ENCODE peak calls at places on chromosome 20, in six cellular contexts. D, A, E, L, F and S are unnamed samples.

GRCh38 chr20:50513169-50514034 is 3.2 kb downstream of the PTPN1 start:
- DNase-seq in D (peak; percentile 85), A (no peak), E (no peak), L (peak; percentile 64), F (no peak), S (no peak)

GRCh38 chr20:59585714-59586404 is 18.5 kb upstream of the PHACTR3 start:
- DNase-seq in D (no peak), A (no peak), E (no peak), L (no peak), F (no peak), S (no peak)

GRCh38 chr20:61117725-61118124 is 134.3 kb upstream of the CDH4 start:
- DNase-seq in D (peak; percentile 79), A (no peak), E (no peak), L (no peak), F (peak; percentile 93), S (no peak)

GRCh38 chr20:56504373-56505005 is 20.1 kb upstream of the FAM209A start:
- DNase-seq in D (no peak), A (no peak), E (no peak), L (no peak), F (peak; percentile 38), S (no peak)

GRCh38 chr20:62537649-62538292 is 62.0 kb upstream of the GATA5 start:
- DNase-seq in D (no peak), A (no peak), E (no peak), L (no peak), F (no peak), S (no peak)

GRCh38 chr20:48617481-48617880 is 210.3 kb downstream of the PREX1 start:
- DNase-seq in D (no peak), A (no peak), E (no peak), L (no peak), F (no peak), S (no peak)

GRCh38 chr20:49717693-49718092 is 4.0 kb upstream of the B4GALT5 start:
- DNase-seq in D (no peak), A (peak; percentile 97), E (no peak), L (peak; percentile 83), F (peak; percentile 43), S (no peak)

GRCh38 chr20:17379651-17380050 is 151.5 kb downstream of the BFSP1 start:
- DNase-seq in D (no peak), A (no peak), E (no peak), L (no peak), F (no peak), S (no peak)

GRCh38 chr20:10673831-10674683 is at the start of gene JAG1:
- DNase-seq in D (peak; percentile 91), A (peak; percentile 79), E (peak; percentile 96), L (peak; percentile 99), F (peak; percentile 99), S (peak; percentile 90)

GRCh38 chr20:9156529-9157280 is 87.8 kb downstream of the PLCB4 start:
- DNase-seq in D (no peak), A (no peak), E (no peak), L (no peak), F (no peak), S (no peak)

GRCh38 chr20:43916073-43916874 is 1.6 kb downstream of the TOX2 start:
- DNase-seq in D (peak; percentile 44), A (no peak), E (no peak), L (no peak), F (no peak), S (no peak)

GRCh38 chr20:58447733-58448391 is 58.8 kb downstream of the VAPB start:
- DNase-seq in D (peak; percentile 39), A (no peak), E (peak; percentile 27), L (peak; percentile 86), F (peak; percentile 48), S (peak; percentile 61)

GRCh38 chr20:20205862-20206236 is 153.5 kb downstream of the CFAP61 start:
- DNase-seq in D (no peak), A (no peak), E (no peak), L (no peak), F (no peak), S (no peak)

GRCh38 chr20:20206788-20207187 is 154.5 kb downstream of the CFAP61 start:
- DNase-seq in D (no peak), A (no peak), E (no peak), L (no peak), F (no peak), S (no peak)

GRCh38 chr20:20207291-20207690 is 155.0 kb downstream of the CFAP61 start:
- DNase-seq in D (no peak), A (no peak), E (no peak), L (no peak), F (no peak), S (no peak)

GRCh38 chr20:20209684-20210083 is 157.4 kb downstream of the CFAP61 start:
- DNase-seq in D (no peak), A (no peak), E (no peak), L (no peak), F (no peak), S (no peak)

GRCh38 chr20:20207872-20208271 is 155.5 kb downstream of the CFAP61 start:
- DNase-seq in D (no peak), A (no peak), E (no peak), L (no peak), F (no peak), S (no peak)
- H3K4me2 ChIP-seq in D (no peak overlapping the region), A (no peak overlapping the region), E (no peak overlapping the region), L (no peak overlapping the region), F (no peak overlapping the region), S (no peak overlapping the region)

DNA sequence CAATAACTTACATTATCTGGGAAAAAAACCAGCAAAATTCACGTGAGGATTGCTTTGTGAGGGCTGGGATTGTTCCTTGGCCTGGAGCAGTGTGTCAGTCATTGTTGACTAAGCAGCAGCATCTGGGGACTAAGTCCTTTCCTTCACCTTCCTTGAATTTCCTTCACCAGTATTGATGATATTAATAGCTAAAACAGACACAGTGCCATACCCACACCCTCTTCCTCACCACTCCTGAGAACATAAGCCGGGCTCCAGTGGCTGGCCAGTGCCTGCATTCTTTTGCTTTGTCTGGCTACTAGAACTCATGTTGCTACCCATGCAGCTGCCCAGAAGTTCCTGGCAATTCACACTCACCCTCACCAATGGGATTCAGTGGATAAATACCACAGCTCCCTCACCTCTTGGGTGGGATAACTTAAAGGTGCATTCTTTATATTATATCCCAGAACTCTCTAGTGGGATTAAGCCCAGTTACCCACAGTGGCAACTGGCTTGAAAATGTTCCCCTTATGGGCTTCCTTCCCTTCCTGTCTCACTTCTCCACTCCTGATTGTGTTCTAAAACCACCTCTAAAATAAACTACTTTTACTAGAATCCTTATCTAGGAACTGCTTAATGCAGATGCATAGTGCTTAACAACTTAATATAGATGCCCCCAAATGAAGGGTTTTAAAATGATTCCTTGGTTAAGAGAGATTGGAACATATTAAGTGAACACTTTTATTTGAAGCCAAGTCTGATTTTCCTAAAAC is 24.0 kb downstream of the PLCB1 start:
- DNase-seq in D (peak; percentile 43), A (peak; percentile 38), E (no peak), L (peak; percentile 16), F (no peak), S (no peak)
- H3K4me2 ChIP-seq in D (peak overlapping the region; percentile 65), A (no peak overlapping the region), E (no peak overlapping the region), L (peak overlapping the region; percentile 39), F (peak overlapping the region; percentile 57), S (no peak overlapping the region)

GRCh38 chr20:32128167-32128566 is 18.7 kb downstream of the TM9SF4 start:
- DNase-seq in D (no peak), A (no peak), E (no peak), L (no peak), F (no peak), S (no peak)
- H3K4me2 ChIP-seq in D (no peak overlapping the region), A (no peak overlapping the region), E (no peak overlapping the region), L (no peak overlapping the region), F (no peak overlapping the region), S (no peak overlapping the region)

DNA sequence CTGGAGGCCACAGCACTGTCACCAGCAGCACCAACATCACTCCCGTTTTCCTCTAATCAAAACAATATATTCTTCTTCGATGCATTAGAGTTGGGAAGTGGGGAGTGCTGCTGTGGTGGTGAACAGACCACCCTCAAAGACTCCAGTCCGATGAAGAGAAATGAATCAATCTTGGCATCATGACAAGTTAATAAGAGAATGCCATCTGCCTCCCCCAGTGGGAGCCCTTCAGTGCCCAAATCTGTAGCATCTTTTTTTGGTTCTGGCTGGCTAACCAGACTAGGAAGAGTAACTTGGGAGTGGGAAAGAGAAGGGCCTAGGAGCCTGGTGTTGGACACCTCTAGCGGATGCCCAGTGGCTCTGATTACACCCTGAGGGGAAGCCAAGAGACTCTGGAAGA is 317.1 kb upstream of the RNF24 start:
- DNase-seq in D (no peak), A (no peak), E (no peak), L (no peak), F (no peak), S (no peak)
- H3K4me2 ChIP-seq in D (no peak overlapping the region), A (no peak overlapping the region), E (no peak overlapping the region), L (no peak overlapping the region), F (no peak overlapping the region), S (no peak overlapping the region)

GRCh38 chr20:41061155-41061554 is 32.5 kb downstream of the TOP1 start:
- DNase-seq in D (no peak), A (no peak), E (no peak), L (peak; percentile 57), F (no peak), S (no peak)
- H3K4me2 ChIP-seq in D (no peak overlapping the region), A (no peak overlapping the region), E (no peak overlapping the region), L (no peak overlapping the region), F (no peak overlapping the region), S (no peak overlapping the region)

GRCh38 chr20:53097371-53097770 is 125.2 kb downstream of the TSHZ2 start:
- DNase-seq in D (no peak), A (no peak), E (no peak), L (no peak), F (no peak), S (no peak)

GRCh38 chr20:53103124-53103523 is 131.0 kb downstream of the TSHZ2 start:
- DNase-seq in D (no peak), A (no peak), E (no peak), L (no peak), F (no peak), S (peak; percentile 55)

GRCh38 chr20:53099851-53100250 is 127.7 kb downstream of the TSHZ2 start:
- DNase-seq in D (peak; percentile 91), A (no peak), E (peak; percentile 33), L (no peak), F (no peak), S (no peak)

GRCh38 chr20:53102361-53102760 is 130.2 kb downstream of the TSHZ2 start:
- DNase-seq in D (no peak), A (no peak), E (no peak), L (no peak), F (no peak), S (no peak)

DNA sequence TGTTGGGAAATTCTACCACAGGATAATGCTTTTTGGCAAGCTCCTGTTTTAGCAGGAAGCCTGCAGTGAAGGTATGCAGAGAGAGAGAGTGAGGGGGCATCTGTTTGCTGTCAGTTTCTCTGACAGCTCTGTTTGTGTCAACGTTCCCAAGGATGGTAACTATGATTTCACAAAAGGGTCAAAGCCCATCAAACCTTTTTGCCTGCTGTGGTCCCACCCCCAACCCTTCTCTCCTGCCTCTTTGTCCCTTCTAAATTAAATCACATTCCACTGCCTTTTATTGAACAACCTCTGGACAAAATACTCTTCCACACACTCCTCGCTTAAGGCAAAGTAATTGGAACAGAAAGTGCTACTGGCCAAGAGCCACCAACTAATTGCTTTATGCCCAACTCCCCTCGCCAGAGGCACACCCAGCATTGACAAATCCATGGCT is 128.3 kb downstream of the TSHZ2 start:
- DNase-seq in D (peak; percentile 41), A (no peak), E (peak; percentile 73), L (no peak), F (no peak), S (no peak)
- H3K4me2 ChIP-seq in D (no peak overlapping the region), A (no peak overlapping the region), E (no peak overlapping the region), L (no peak overlapping the region), F (no peak overlapping the region), S (no peak overlapping the region)